ENCODE peak calls at places on chromosome 20, in four cellular contexts. One of them, this sample, is unnamed.
A peak's percentile ranks its signal among the peaks of the same experiment; 100 is the strongest.

GRCh38 chr20:32168184-32168910 is 39.2 kb downstream of the PLAGL2 start:
- DNase-seq in H1: no peak
- DNase-seq in HepG2: peak; percentile 49
- DNase-seq in K562: no peak
- DNase-seq in this sample: peak; percentile 3

GRCh38 chr20:55054443-55054842 is 579.0 kb downstream of the DOK5 start:
- DNase-seq in H1: no peak
- DNase-seq in HepG2: no peak
- DNase-seq in K562: no peak
- DNase-seq in this sample: no peak

GRCh38 chr20:8132632-8133587 is 844 bp downstream of the PLCB1 start:
- DNase-seq in H1: no peak
- DNase-seq in HepG2: no peak
- DNase-seq in K562: no peak
- DNase-seq in this sample: no peak

GRCh38 chr20:2137552-2138201 is 36.0 kb downstream of the STK35 start:
- DNase-seq in H1: no peak
- DNase-seq in HepG2: no peak
- DNase-seq in K562: no peak
- DNase-seq in this sample: no peak

GRCh38 chr20:22572491-22572890 is 11.9 kb downstream of the FOXA2 start:
- DNase-seq in H1: no peak
- DNase-seq in HepG2: no peak
- DNase-seq in K562: no peak
- DNase-seq in this sample: no peak

GRCh38 chr20:54479138-54479906 is 3.9 kb downstream of the DOK5 start:
- DNase-seq in H1: no peak
- DNase-seq in HepG2: peak; percentile 42
- DNase-seq in K562: no peak
- DNase-seq in this sample: peak; percentile 4

GRCh38 chr20:2804921-2805681 is 4.7 kb upstream of the CPXM1 start:
- DNase-seq in H1: peak; percentile 72
- DNase-seq in HepG2: no peak
- DNase-seq in K562: no peak
- DNase-seq in this sample: no peak

GRCh38 chr20:10798811-10799210 is 125.0 kb upstream of the JAG1 start:
- DNase-seq in H1: no peak
- DNase-seq in HepG2: no peak
- DNase-seq in K562: no peak
- DNase-seq in this sample: no peak

GRCh38 chr20:23186808-23187207 is 100.7 kb upstream of the CD93 start:
- DNase-seq in H1: no peak
- DNase-seq in HepG2: no peak
- DNase-seq in K562: no peak
- DNase-seq in this sample: no peak

DNA sequence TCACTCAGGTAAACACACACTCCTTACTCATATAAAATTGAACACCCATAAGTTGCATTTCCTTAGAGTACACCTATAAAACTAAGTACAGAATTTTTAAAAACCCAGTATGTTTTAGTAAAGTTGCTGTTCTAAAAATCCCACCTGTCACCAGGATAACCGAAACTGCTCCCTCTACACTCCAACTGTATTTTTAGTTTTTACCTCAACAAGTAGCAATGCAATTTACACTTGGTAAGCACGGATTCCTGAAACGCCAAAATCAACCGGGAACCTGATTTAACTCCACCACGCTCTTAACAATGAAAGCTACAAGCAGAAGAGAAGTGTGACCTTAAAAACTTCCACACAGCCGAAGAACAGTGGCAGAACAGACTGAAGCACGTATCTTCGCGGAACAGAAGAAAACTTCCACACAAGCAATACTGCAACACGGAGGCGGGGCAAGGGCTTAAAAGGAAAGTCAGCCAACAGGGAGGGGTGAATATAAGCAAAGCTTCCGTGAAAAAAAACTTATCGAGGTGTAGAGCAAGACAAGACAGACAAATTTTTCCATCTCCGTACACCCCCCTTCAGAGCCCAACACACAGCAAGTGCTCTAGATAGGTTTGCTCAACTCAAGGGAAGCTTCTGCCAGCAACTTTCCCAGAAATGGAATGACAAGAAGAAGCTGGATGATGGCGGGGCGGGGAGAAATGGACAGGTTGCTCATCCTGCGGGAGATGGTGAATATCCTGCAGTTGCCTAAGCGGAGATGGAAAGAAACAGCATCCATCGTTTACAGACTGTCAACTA is 1.4 kb downstream of the STAU1 start:
- DNase-seq in H1: no peak
- DNase-seq in HepG2: peak; percentile 62
- DNase-seq in K562: peak; percentile 49
- DNase-seq in this sample: no peak
- H3K9ac ChIP-seq in H1: no peak overlapping the region
- H3K9ac ChIP-seq in HepG2: peak overlapping the region; percentile 92
- H3K9ac ChIP-seq in K562: peak overlapping the region; percentile 94
- H3K9ac ChIP-seq in this sample: peak overlapping the region; percentile 69

GRCh38 chr20:45998337-45998736 is 10.4 kb upstream of the MMP9 start:
- DNase-seq in H1: no peak
- DNase-seq in HepG2: no peak
- DNase-seq in K562: no peak
- DNase-seq in this sample: no peak
- TF ChIP-seq FOSL1 in H1: no peak
- TF ChIP-seq FOSL1 in HepG2: no peak
- TF ChIP-seq FOSL1 in K562: no peak
- TF ChIP-seq FOSL1 in this sample: no peak

GRCh38 chr20:45416917-45417316 is 976 bp downstream of the PIGT start:
- DNase-seq in H1: no peak
- DNase-seq in HepG2: no peak
- DNase-seq in K562: no peak
- DNase-seq in this sample: no peak

GRCh38 chr20:45423700-45424099 is 7.8 kb downstream of the PIGT start:
- DNase-seq in H1: no peak
- DNase-seq in HepG2: no peak
- DNase-seq in K562: no peak
- DNase-seq in this sample: no peak

GRCh38 chr20:45415822-45416637 is at the start of gene PIGT:
- DNase-seq in H1: peak; percentile 84
- DNase-seq in HepG2: peak; percentile 93
- DNase-seq in K562: peak; percentile 76
- DNase-seq in this sample: peak; percentile 63

GRCh38 chr20:45420125-45420524 is 4.2 kb downstream of the PIGT start:
- DNase-seq in H1: peak; percentile 14
- DNase-seq in HepG2: no peak
- DNase-seq in K562: no peak
- DNase-seq in this sample: no peak

DNA sequence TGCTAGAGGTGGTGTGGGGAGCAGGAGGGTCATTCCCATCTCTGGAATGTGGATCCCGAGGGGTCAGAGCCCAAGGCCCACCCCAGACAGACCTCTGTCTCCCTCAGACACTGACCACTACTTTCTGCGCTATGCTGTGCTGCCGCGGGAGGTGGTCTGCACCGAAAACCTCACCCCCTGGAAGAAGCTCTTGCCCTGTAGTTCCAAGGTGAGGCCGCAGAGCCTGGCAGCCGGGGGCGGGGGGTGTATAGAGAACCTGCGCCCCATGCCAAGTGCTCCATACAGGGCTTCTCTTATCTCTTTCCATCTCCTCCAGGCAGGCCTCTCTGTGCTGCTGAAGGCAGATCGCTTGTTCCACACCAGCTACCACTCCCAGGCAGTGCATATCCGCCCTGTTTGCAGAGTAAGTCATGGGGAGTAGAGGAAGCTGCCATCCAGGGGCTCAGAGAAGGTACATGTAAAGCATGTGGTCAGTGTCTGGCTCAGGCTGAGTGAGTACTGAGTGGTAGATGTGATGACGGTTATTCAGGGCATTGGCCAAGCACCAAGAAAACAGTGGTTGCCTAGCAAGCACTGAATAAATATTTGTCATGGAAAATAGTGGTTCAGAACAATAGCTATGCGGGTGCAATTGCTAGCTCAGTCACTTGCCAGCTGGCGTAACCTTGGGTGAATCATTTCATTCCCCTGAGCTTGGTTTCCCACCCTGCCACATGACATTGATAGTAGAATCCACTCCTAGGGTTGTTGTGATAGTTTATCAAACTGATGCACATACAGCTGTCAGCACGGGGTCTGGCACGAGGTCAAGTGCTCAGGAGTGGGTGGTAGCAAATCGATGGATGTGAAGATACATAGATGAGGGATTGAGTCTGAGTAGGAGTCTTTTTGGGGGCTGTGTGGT is 3.5 kb downstream of the PIGT start:
- DNase-seq in H1: peak; percentile 20
- DNase-seq in HepG2: peak; percentile 35
- DNase-seq in K562: no peak
- DNase-seq in this sample: no peak
- H3K9ac ChIP-seq in H1: no peak overlapping the region
- H3K9ac ChIP-seq in HepG2: no peak overlapping the region
- H3K9ac ChIP-seq in K562: no peak overlapping the region
- H3K9ac ChIP-seq in this sample: no peak overlapping the region

GRCh38 chr20:17848249-17848648 is 120.3 kb downstream of the SNX5 start:
- DNase-seq in H1: no peak
- DNase-seq in HepG2: no peak
- DNase-seq in K562: no peak
- DNase-seq in this sample: no peak

GRCh38 chr20:17848649-17849048 is 119.9 kb downstream of the SNX5 start:
- DNase-seq in H1: no peak
- DNase-seq in HepG2: no peak
- DNase-seq in K562: no peak
- DNase-seq in this sample: no peak

GRCh38 chr20:17850674-17851006 is 118.0 kb downstream of the SNX5 start:
- DNase-seq in H1: no peak
- DNase-seq in HepG2: no peak
- DNase-seq in K562: no peak
- DNase-seq in this sample: no peak

GRCh38 chr20:17849111-17849900 is 119.3 kb downstream of the SNX5 start:
- DNase-seq in H1: no peak
- DNase-seq in HepG2: no peak
- DNase-seq in K562: no peak
- DNase-seq in this sample: no peak

DNA sequence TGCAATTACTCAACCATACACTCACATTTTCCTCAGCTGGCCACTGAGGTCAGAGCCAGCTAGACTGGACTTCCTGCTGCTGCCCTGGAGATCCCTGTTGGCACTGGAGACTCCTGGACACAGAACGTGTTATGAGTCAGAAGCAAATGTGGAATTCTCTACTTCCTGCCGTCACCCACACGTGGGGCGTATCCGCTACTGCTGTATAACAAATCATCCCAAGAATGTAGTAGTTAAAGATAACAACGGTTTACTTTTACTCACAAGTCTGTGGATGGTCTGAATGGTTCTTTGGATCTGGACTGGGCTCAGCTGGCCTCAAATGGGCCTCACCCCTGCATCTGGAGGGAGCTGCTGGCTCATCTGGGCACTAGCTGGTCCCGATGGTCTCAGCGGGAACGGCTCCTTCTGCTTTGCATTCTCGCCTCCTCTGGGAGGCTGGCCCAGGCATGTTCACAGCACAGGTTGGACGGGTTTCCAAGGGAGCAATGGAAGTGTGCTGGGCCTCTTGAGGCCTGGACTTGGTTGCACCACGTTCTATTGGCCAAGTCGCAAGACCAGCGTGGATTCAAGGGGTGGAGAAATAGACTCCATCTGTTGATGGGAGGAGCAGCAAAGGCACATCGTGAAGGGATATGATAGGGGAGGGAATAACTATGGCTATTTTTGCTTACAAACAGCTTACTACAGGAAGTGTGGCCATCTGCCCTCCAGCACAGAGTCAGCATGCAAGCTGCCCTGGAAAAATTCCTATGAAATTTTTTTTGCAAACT is 118.5 kb downstream of the SNX5 start:
- DNase-seq in H1: no peak
- DNase-seq in HepG2: peak; percentile 62
- DNase-seq in K562: no peak
- DNase-seq in this sample: peak; percentile 90
- TF ChIP-seq FOSL1 in H1: no peak
- TF ChIP-seq FOSL1 in HepG2: no peak
- TF ChIP-seq FOSL1 in K562: no peak
- TF ChIP-seq FOSL1 in this sample: no peak

GRCh38 chr20:62768815-62769287 is 27.4 kb upstream of the MRGBP start:
- DNase-seq in H1: no peak
- DNase-seq in HepG2: no peak
- DNase-seq in K562: no peak
- DNase-seq in this sample: no peak
- H3K9ac ChIP-seq in H1: no peak overlapping the region
- H3K9ac ChIP-seq in HepG2: no peak overlapping the region
- H3K9ac ChIP-seq in K562: peak overlapping the region; percentile 10
- H3K9ac ChIP-seq in this sample: no peak overlapping the region

DNA sequence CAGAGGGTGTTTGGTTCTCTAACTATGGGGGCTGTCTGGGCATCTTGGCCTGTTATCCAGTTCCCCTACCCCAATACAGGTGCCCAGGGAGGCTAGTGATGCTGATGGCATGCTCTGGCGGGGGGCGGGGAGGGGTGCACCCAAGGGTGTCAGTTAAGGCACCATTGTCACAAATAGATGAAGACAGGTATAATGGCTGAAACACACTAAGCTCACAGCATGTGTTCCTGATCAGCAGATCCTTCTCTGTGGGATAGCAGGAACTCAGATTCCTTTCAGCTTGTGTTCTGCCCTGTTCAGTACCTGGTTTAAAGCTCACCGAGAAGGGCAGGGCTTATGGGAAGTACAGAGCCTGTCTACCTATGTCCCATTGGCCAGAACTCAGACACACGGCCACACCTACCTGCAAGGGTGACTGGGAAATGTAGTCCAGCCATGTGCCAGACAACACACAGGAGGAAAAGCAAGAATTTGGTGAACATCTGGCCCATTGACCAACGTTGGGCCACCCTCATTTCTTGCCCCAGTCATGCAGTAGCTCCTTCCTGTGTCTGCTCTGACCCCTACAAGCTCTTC is 3.4 kb upstream of the RSPO4 start:
- DNase-seq in H1: peak; percentile 57
- DNase-seq in HepG2: peak; percentile 59
- DNase-seq in K562: peak; percentile 63
- DNase-seq in this sample: peak; percentile 63
- TF ChIP-seq FOSL1 in H1: no peak
- TF ChIP-seq FOSL1 in HepG2: no peak
- TF ChIP-seq FOSL1 in K562: no peak
- TF ChIP-seq FOSL1 in this sample: no peak

GRCh38 chr20:63554361-63555278 is 661 bp downstream of the FNDC11 start:
- DNase-seq in H1: no peak
- DNase-seq in HepG2: no peak
- DNase-seq in K562: no peak
- DNase-seq in this sample: no peak

GRCh38 chr20:63553251-63553932 is 567 bp upstream of the FNDC11 start:
- DNase-seq in H1: peak; percentile 99
- DNase-seq in HepG2: peak; percentile 40
- DNase-seq in K562: peak; percentile 93
- DNase-seq in this sample: peak; percentile 85

GRCh38 chr20:63551068-63551467 is 2.9 kb upstream of the FNDC11 start:
- DNase-seq in H1: no peak
- DNase-seq in HepG2: no peak
- DNase-seq in K562: no peak
- DNase-seq in this sample: no peak

GRCh38 chr20:63553933-63554290 is at the start of gene FNDC11:
- DNase-seq in H1: peak; percentile 84
- DNase-seq in HepG2: no peak
- DNase-seq in K562: peak; percentile 76
- DNase-seq in this sample: no peak

GRCh38 chr20:63552481-63553249 is 1.3 kb upstream of the FNDC11 start:
- DNase-seq in H1: no peak
- DNase-seq in HepG2: no peak
- DNase-seq in K562: peak; percentile 64
- DNase-seq in this sample: no peak
- H3K9ac ChIP-seq in H1: no peak overlapping the region
- H3K9ac ChIP-seq in HepG2: no peak overlapping the region
- H3K9ac ChIP-seq in K562: peak overlapping the region; percentile 70
- H3K9ac ChIP-seq in this sample: no peak overlapping the region

GRCh38 chr20:48476854-48477253 is 350.9 kb downstream of the PREX1 start:
- DNase-seq in H1: no peak
- DNase-seq in HepG2: peak; percentile 24
- DNase-seq in K562: no peak
- DNase-seq in this sample: no peak
- TF ChIP-seq FOSL1 in H1: no peak
- TF ChIP-seq FOSL1 in HepG2: no peak
- TF ChIP-seq FOSL1 in K562: no peak
- TF ChIP-seq FOSL1 in this sample: no peak

This sample was measured in HCT116.